ENCODE peak calls at places on chromosomes 13 and 19, in seven cellular contexts. S is heart right ventricle, B is ACHN, Z is breast epithelium, M is HTR-8/SVneo, V is pons, L is neural progenitor cell. G is an unnamed sample.

GRCh38 chr19:13410946-13411345 is 95.3 kb downstream of the CACNA1A start:
- DNase-seq in S (no peak), B (no peak), Z (no peak), M (no peak), V (no peak), L (no peak), G (no peak)

GRCh38 chr13:41614671-41615519 is 157.5 kb downstream of the RGCC start:
- DNase-seq in S (peak), B (no peak), Z (no peak), M (no peak), V (no peak), L (no peak), G (peak)

GRCh38 chr13:49954674-49955455 is 18.7 kb upstream of the SPRYD7 start:
- DNase-seq in S (no peak), B (no peak), Z (no peak), M (no peak), V (no peak), L (no peak), G (no peak)

GRCh38 chr13:36192166-36192565 is 22.2 kb downstream of the SOHLH2 start:
- DNase-seq in S (no peak), B (no peak), Z (no peak), M (no peak), V (no peak), L (no peak), G (no peak)

GRCh38 chr13:41827507-41828213 is 133.2 kb downstream of the VWA8 start:
- DNase-seq in S (no peak), B (peak), Z (no peak), M (peak), V (no peak), L (no peak), G (peak)

GRCh38 chr13:107450931-107451330 is 764.4 kb downstream of the LIG4 start:
- DNase-seq in S (peak), B (peak), Z (no peak), M (peak), V (no peak), L (no peak), G (no peak)

GRCh38 chr19:29759359-29759758 is 44.3 kb upstream of the C19orf12 start:
- DNase-seq in S (no peak), B (no peak), Z (no peak), M (no peak), V (no peak), L (no peak), G (no peak)

GRCh38 chr19:42140125-42140754 is 8.0 kb upstream of the POU2F2 start:
- DNase-seq in S (peak), B (peak), Z (no peak), M (peak), V (no peak), L (peak), G (no peak)

GRCh38 chr13:100300708-100301107 is 211.8 kb downstream of the PCCA start:
- DNase-seq in S (no peak), B (no peak), Z (no peak), M (no peak), V (no peak), L (peak), G (no peak)

GRCh38 chr19:19342086-19343015 is 21.7 kb downstream of the MAU2 start:
- DNase-seq in S (peak), B (peak), Z (peak), M (peak), V (no peak), L (peak), G (peak)

GRCh38 chr13:26964278-26965057 is 203.9 kb upstream of the GPR12 start:
- DNase-seq in S (peak), B (no peak), Z (no peak), M (peak), V (no peak), L (no peak), G (no peak)

GRCh38 chr19:29320076-29320475 is 107.1 kb upstream of the UQCRFS1 start:
- DNase-seq in S (no peak), B (no peak), Z (no peak), M (no peak), V (no peak), L (no peak), G (no peak)

GRCh38 chr19:18978616-18979015 is 37.6 kb upstream of the HOMER3 start:
- DNase-seq in S (no peak), B (no peak), Z (no peak), M (no peak), V (no peak), L (no peak), G (no peak)

GRCh38 chr19:33110201-33110910 is 21.6 kb upstream of the WDR88 start:
- DNase-seq in S (no peak), B (peak), Z (no peak), M (no peak), V (no peak), L (no peak), G (no peak)

GRCh38 chr13:80469841-80470378 is 129.0 kb upstream of the SPRY2 start:
- DNase-seq in S (peak), B (peak), Z (peak), M (peak), V (no peak), L (no peak), G (peak)

GRCh38 chr19:48511800-48512503 is at the start of gene LMTK3:
- DNase-seq in S (no peak), B (no peak), Z (no peak), M (no peak), V (peak), L (peak), G (no peak)

GRCh38 chr13:23921451-23921888 is 24.2 kb upstream of the C1QTNF9B start:
- DNase-seq in S (peak), B (peak), Z (no peak), M (peak), V (peak), L (peak), G (no peak)

GRCh38 chr13:45705145-45705695 is 3.1 kb downstream of the CBY2 start:
- DNase-seq in S (no peak), B (no peak), Z (no peak), M (no peak), V (no peak), L (peak), G (no peak)

GRCh38 chr19:35828694-35829301 is 16.2 kb upstream of the PRODH2 start:
- DNase-seq in S (peak), B (peak), Z (no peak), M (peak), V (peak), L (peak), G (peak)

GRCh38 chr19:49677232-49677881 is at the start of gene PRMT1:
- DNase-seq in S (no peak), B (peak), Z (no peak), M (no peak), V (no peak), L (no peak), G (no peak)

GRCh38 chr13:109465151-109465550 is 321.2 kb downstream of the IRS2 start:
- DNase-seq in S (no peak), B (no peak), Z (no peak), M (no peak), V (no peak), L (no peak), G (no peak)

G was measured in uterus.